ENCODE peak calls at places on chromosomes 3 and 15, in nine cellular contexts. One of them, this sample, is unnamed.

GRCh38 chr15:80180468-80180867 is 27.7 kb downstream of the FAH start:
- DNase-seq in A549: no peak
- DNase-seq in dorsolateral prefrontal cortex: no peak
- DNase-seq in brain microvascular endothelial cell: no peak
- DNase-seq in cardiac muscle cell: no peak
- DNase-seq in thyroid gland: no peak
- DNase-seq in mesenchymal stem cell: no peak
- DNase-seq in kidney: no peak
- DNase-seq in tibial nerve: no peak
- DNase-seq in this sample: no peak

GRCh38 chr3:111971533-111971932 is 7.3 kb upstream of the ABHD10 start:
- DNase-seq in A549: no peak
- DNase-seq in dorsolateral prefrontal cortex: no peak
- DNase-seq in brain microvascular endothelial cell: no peak
- DNase-seq in cardiac muscle cell: peak; percentile 28
- DNase-seq in thyroid gland: peak; percentile 81
- DNase-seq in mesenchymal stem cell: no peak
- DNase-seq in kidney: peak; percentile 71
- DNase-seq in tibial nerve: no peak
- DNase-seq in this sample: no peak

GRCh38 chr3:69746119-69746518 is 6.9 kb downstream of the MITF start:
- DNase-seq in A549: no peak
- DNase-seq in dorsolateral prefrontal cortex: no peak
- DNase-seq in brain microvascular endothelial cell: no peak
- DNase-seq in cardiac muscle cell: no peak
- DNase-seq in thyroid gland: no peak
- DNase-seq in mesenchymal stem cell: peak; percentile 83
- DNase-seq in kidney: no peak
- DNase-seq in tibial nerve: peak; percentile 44
- DNase-seq in this sample: no peak

GRCh38 chr3:99246010-99246654 is 344.6 kb upstream of the DCBLD2 start:
- DNase-seq in A549: no peak
- DNase-seq in dorsolateral prefrontal cortex: no peak
- DNase-seq in brain microvascular endothelial cell: peak; percentile 21
- DNase-seq in cardiac muscle cell: no peak
- DNase-seq in thyroid gland: no peak
- DNase-seq in mesenchymal stem cell: peak; percentile 9
- DNase-seq in kidney: no peak
- DNase-seq in tibial nerve: no peak
- DNase-seq in this sample: no peak

GRCh38 chr3:188283347-188283746 is 129.4 kb downstream of the LPP start:
- DNase-seq in A549: no peak
- DNase-seq in dorsolateral prefrontal cortex: no peak
- DNase-seq in brain microvascular endothelial cell: no peak
- DNase-seq in cardiac muscle cell: no peak
- DNase-seq in thyroid gland: no peak
- DNase-seq in mesenchymal stem cell: peak; percentile 79
- DNase-seq in kidney: no peak
- DNase-seq in tibial nerve: peak; percentile 75
- DNase-seq in this sample: no peak

GRCh38 chr3:106819445-106819844 is 557.8 kb upstream of the CCDC54 start:
- DNase-seq in A549: no peak
- DNase-seq in dorsolateral prefrontal cortex: no peak
- DNase-seq in brain microvascular endothelial cell: no peak
- DNase-seq in cardiac muscle cell: no peak
- DNase-seq in thyroid gland: no peak
- DNase-seq in mesenchymal stem cell: no peak
- DNase-seq in kidney: no peak
- DNase-seq in tibial nerve: no peak
- DNase-seq in this sample: no peak

GRCh38 chr3:152909180-152909883 is 74.4 kb downstream of the P2RY1 start:
- DNase-seq in A549: no peak
- DNase-seq in dorsolateral prefrontal cortex: no peak
- DNase-seq in brain microvascular endothelial cell: peak; percentile 4
- DNase-seq in cardiac muscle cell: no peak
- DNase-seq in thyroid gland: peak; percentile 59
- DNase-seq in mesenchymal stem cell: peak; percentile 23
- DNase-seq in kidney: no peak
- DNase-seq in tibial nerve: no peak
- DNase-seq in this sample: no peak

GRCh38 chr3:124429129-124429815 is 301.0 kb upstream of the UMPS start:
- DNase-seq in A549: peak; percentile 10
- DNase-seq in dorsolateral prefrontal cortex: no peak
- DNase-seq in brain microvascular endothelial cell: peak; percentile 12
- DNase-seq in cardiac muscle cell: no peak
- DNase-seq in thyroid gland: no peak
- DNase-seq in mesenchymal stem cell: peak; percentile 39
- DNase-seq in kidney: no peak
- DNase-seq in tibial nerve: no peak
- DNase-seq in this sample: no peak

GRCh38 chr3:12054245-12054644 is 50.1 kb downstream of the SYN2 start:
- DNase-seq in A549: no peak
- DNase-seq in dorsolateral prefrontal cortex: no peak
- DNase-seq in brain microvascular endothelial cell: no peak
- DNase-seq in cardiac muscle cell: no peak
- DNase-seq in thyroid gland: no peak
- DNase-seq in mesenchymal stem cell: no peak
- DNase-seq in kidney: no peak
- DNase-seq in tibial nerve: no peak
- DNase-seq in this sample: no peak

GRCh38 chr3:125141596-125142417 is 70.7 kb downstream of the SLC12A8 start:
- DNase-seq in A549: no peak
- DNase-seq in dorsolateral prefrontal cortex: no peak
- DNase-seq in brain microvascular endothelial cell: no peak
- DNase-seq in cardiac muscle cell: peak; percentile 33
- DNase-seq in thyroid gland: no peak
- DNase-seq in mesenchymal stem cell: no peak
- DNase-seq in kidney: peak; percentile 94
- DNase-seq in tibial nerve: no peak
- DNase-seq in this sample: peak; percentile 39

GRCh38 chr3:193673845-193674244 is 80.8 kb downstream of the OPA1 start:
- DNase-seq in A549: no peak
- DNase-seq in dorsolateral prefrontal cortex: peak; percentile 44
- DNase-seq in brain microvascular endothelial cell: no peak
- DNase-seq in cardiac muscle cell: no peak
- DNase-seq in thyroid gland: no peak
- DNase-seq in mesenchymal stem cell: no peak
- DNase-seq in kidney: no peak
- DNase-seq in tibial nerve: no peak
- DNase-seq in this sample: peak; percentile 10

GRCh38 chr15:63043391-63044076 is 987 bp downstream of the TPM1 start:
- DNase-seq in A549: no peak
- DNase-seq in dorsolateral prefrontal cortex: no peak
- DNase-seq in brain microvascular endothelial cell: no peak
- DNase-seq in cardiac muscle cell: no peak
- DNase-seq in thyroid gland: peak; percentile 19
- DNase-seq in mesenchymal stem cell: peak; percentile 43
- DNase-seq in kidney: peak; percentile 80
- DNase-seq in tibial nerve: no peak
- DNase-seq in this sample: no peak

GRCh38 chr3:188348445-188349244 is 194.7 kb downstream of the LPP start:
- DNase-seq in A549: peak; percentile 13
- DNase-seq in dorsolateral prefrontal cortex: no peak
- DNase-seq in brain microvascular endothelial cell: peak; percentile 92
- DNase-seq in cardiac muscle cell: peak; percentile 78
- DNase-seq in thyroid gland: no peak
- DNase-seq in mesenchymal stem cell: peak; percentile 86
- DNase-seq in kidney: peak; percentile 90
- DNase-seq in tibial nerve: peak; percentile 73
- DNase-seq in this sample: no peak

GRCh38 chr3:157529085-157529484 is 25.9 kb upstream of the VEPH1 start:
- DNase-seq in A549: no peak
- DNase-seq in dorsolateral prefrontal cortex: no peak
- DNase-seq in brain microvascular endothelial cell: no peak
- DNase-seq in cardiac muscle cell: no peak
- DNase-seq in thyroid gland: no peak
- DNase-seq in mesenchymal stem cell: no peak
- DNase-seq in kidney: no peak
- DNase-seq in tibial nerve: no peak
- DNase-seq in this sample: no peak

GRCh38 chr3:105195260-105195659 is 171.4 kb upstream of the ALCAM start:
- DNase-seq in A549: no peak
- DNase-seq in dorsolateral prefrontal cortex: no peak
- DNase-seq in brain microvascular endothelial cell: peak; percentile 28
- DNase-seq in cardiac muscle cell: no peak
- DNase-seq in thyroid gland: no peak
- DNase-seq in mesenchymal stem cell: peak; percentile 9
- DNase-seq in kidney: no peak
- DNase-seq in tibial nerve: no peak
- DNase-seq in this sample: no peak

GRCh38 chr3:127263586-127264231 is 24.1 kb downstream of the PRR20G start:
- DNase-seq in A549: no peak
- DNase-seq in dorsolateral prefrontal cortex: peak; percentile 53
- DNase-seq in brain microvascular endothelial cell: no peak
- DNase-seq in cardiac muscle cell: no peak
- DNase-seq in thyroid gland: no peak
- DNase-seq in mesenchymal stem cell: no peak
- DNase-seq in kidney: no peak
- DNase-seq in tibial nerve: no peak
- DNase-seq in this sample: no peak

GRCh38 chr3:174538116-174538515 is 321.0 kb upstream of the NAALADL2 start:
- DNase-seq in A549: no peak
- DNase-seq in dorsolateral prefrontal cortex: no peak
- DNase-seq in brain microvascular endothelial cell: no peak
- DNase-seq in cardiac muscle cell: no peak
- DNase-seq in thyroid gland: no peak
- DNase-seq in mesenchymal stem cell: no peak
- DNase-seq in kidney: no peak
- DNase-seq in tibial nerve: no peak
- DNase-seq in this sample: no peak

GRCh38 chr3:115671761-115672455 is 48.6 kb downstream of the GAP43 start:
- DNase-seq in A549: no peak
- DNase-seq in dorsolateral prefrontal cortex: no peak
- DNase-seq in brain microvascular endothelial cell: no peak
- DNase-seq in cardiac muscle cell: no peak
- DNase-seq in thyroid gland: no peak
- DNase-seq in mesenchymal stem cell: peak; percentile 36
- DNase-seq in kidney: no peak
- DNase-seq in tibial nerve: no peak
- DNase-seq in this sample: no peak

DNA sequence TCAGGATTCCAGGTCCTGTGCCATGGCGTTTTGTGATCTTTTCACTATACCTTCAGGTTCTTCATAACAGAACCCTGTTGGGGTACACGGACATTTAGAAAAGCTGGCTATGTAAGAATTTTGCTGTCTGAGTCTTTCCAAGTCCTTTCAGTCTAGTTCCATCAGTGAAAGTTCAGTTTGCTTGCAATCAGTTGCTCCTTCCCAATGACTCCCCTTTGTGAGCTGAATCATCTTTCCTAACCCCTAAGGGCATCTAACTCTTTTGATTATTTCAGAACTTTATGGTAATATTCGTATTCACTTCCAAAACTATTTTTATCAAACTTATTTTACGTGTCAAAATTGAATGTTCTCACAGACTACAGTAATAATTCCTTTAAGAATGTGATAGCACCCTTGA is 263.9 kb downstream of the GBE1 start:
- DNase-seq in A549: no peak
- DNase-seq in dorsolateral prefrontal cortex: no peak
- DNase-seq in brain microvascular endothelial cell: no peak
- DNase-seq in cardiac muscle cell: no peak
- DNase-seq in thyroid gland: no peak
- DNase-seq in mesenchymal stem cell: no peak
- DNase-seq in kidney: no peak
- DNase-seq in tibial nerve: no peak
- DNase-seq in this sample: no peak
- H3K27ac ChIP-seq in A549: no peak overlapping the region
- H3K27ac ChIP-seq in dorsolateral prefrontal cortex: no peak overlapping the region
- H3K27ac ChIP-seq in brain microvascular endothelial cell: no peak overlapping the region
- H3K27ac ChIP-seq in cardiac muscle cell: peak overlapping the region; percentile 34
- H3K27ac ChIP-seq in thyroid gland: no peak overlapping the region
- H3K27ac ChIP-seq in mesenchymal stem cell: no peak overlapping the region
- H3K27ac ChIP-seq in kidney: no peak overlapping the region
- H3K27ac ChIP-seq in tibial nerve: no peak overlapping the region
- H3K27ac ChIP-seq in this sample: no peak overlapping the region

GRCh38 chr3:66367979-66368378 is 132.8 kb downstream of the LRIG1 start:
- DNase-seq in A549: no peak
- DNase-seq in dorsolateral prefrontal cortex: no peak
- DNase-seq in brain microvascular endothelial cell: no peak
- DNase-seq in cardiac muscle cell: no peak
- DNase-seq in thyroid gland: no peak
- DNase-seq in mesenchymal stem cell: no peak
- DNase-seq in kidney: no peak
- DNase-seq in tibial nerve: no peak
- DNase-seq in this sample: no peak

GRCh38 chr3:66370179-66370578 is 130.6 kb downstream of the LRIG1 start:
- DNase-seq in A549: no peak
- DNase-seq in dorsolateral prefrontal cortex: no peak
- DNase-seq in brain microvascular endothelial cell: no peak
- DNase-seq in cardiac muscle cell: no peak
- DNase-seq in thyroid gland: no peak
- DNase-seq in mesenchymal stem cell: no peak
- DNase-seq in kidney: no peak
- DNase-seq in tibial nerve: no peak
- DNase-seq in this sample: no peak

GRCh38 chr3:66365023-66365581 is 135.7 kb downstream of the LRIG1 start:
- DNase-seq in A549: no peak
- DNase-seq in dorsolateral prefrontal cortex: no peak
- DNase-seq in brain microvascular endothelial cell: no peak
- DNase-seq in cardiac muscle cell: no peak
- DNase-seq in thyroid gland: no peak
- DNase-seq in mesenchymal stem cell: no peak
- DNase-seq in kidney: no peak
- DNase-seq in tibial nerve: no peak
- DNase-seq in this sample: no peak

GRCh38 chr3:66363133-66363532 is 137.7 kb downstream of the LRIG1 start:
- DNase-seq in A549: no peak
- DNase-seq in dorsolateral prefrontal cortex: no peak
- DNase-seq in brain microvascular endothelial cell: peak; percentile 27
- DNase-seq in cardiac muscle cell: no peak
- DNase-seq in thyroid gland: no peak
- DNase-seq in mesenchymal stem cell: peak; percentile 56
- DNase-seq in kidney: no peak
- DNase-seq in tibial nerve: no peak
- DNase-seq in this sample: no peak

GRCh38 chr3:66366747-66367146 is 134.1 kb downstream of the LRIG1 start:
- DNase-seq in A549: no peak
- DNase-seq in dorsolateral prefrontal cortex: no peak
- DNase-seq in brain microvascular endothelial cell: no peak
- DNase-seq in cardiac muscle cell: no peak
- DNase-seq in thyroid gland: no peak
- DNase-seq in mesenchymal stem cell: no peak
- DNase-seq in kidney: no peak
- DNase-seq in tibial nerve: no peak
- DNase-seq in this sample: no peak
- H3K27ac ChIP-seq in A549: no peak overlapping the region
- H3K27ac ChIP-seq in dorsolateral prefrontal cortex: no peak overlapping the region
- H3K27ac ChIP-seq in brain microvascular endothelial cell: no peak overlapping the region
- H3K27ac ChIP-seq in cardiac muscle cell: no peak overlapping the region
- H3K27ac ChIP-seq in thyroid gland: no peak overlapping the region
- H3K27ac ChIP-seq in mesenchymal stem cell: no peak overlapping the region
- H3K27ac ChIP-seq in kidney: no peak overlapping the region
- H3K27ac ChIP-seq in tibial nerve: no peak overlapping the region
- H3K27ac ChIP-seq in this sample: no peak overlapping the region

GRCh38 chr3:73405000-73405399 is 219.7 kb downstream of the PDZRN3 start:
- DNase-seq in A549: no peak
- DNase-seq in dorsolateral prefrontal cortex: no peak
- DNase-seq in brain microvascular endothelial cell: no peak
- DNase-seq in cardiac muscle cell: no peak
- DNase-seq in thyroid gland: no peak
- DNase-seq in mesenchymal stem cell: no peak
- DNase-seq in kidney: no peak
- DNase-seq in tibial nerve: no peak
- DNase-seq in this sample: no peak
- H3K27ac ChIP-seq in A549: no peak overlapping the region
- H3K27ac ChIP-seq in dorsolateral prefrontal cortex: no peak overlapping the region
- H3K27ac ChIP-seq in brain microvascular endothelial cell: no peak overlapping the region
- H3K27ac ChIP-seq in cardiac muscle cell: no peak overlapping the region
- H3K27ac ChIP-seq in thyroid gland: no peak overlapping the region
- H3K27ac ChIP-seq in mesenchymal stem cell: peak overlapping the region; percentile 43
- H3K27ac ChIP-seq in kidney: no peak overlapping the region
- H3K27ac ChIP-seq in tibial nerve: peak overlapping the region; percentile 87
- H3K27ac ChIP-seq in this sample: no peak overlapping the region

GRCh38 chr15:85582076-85582718 is 201.8 kb downstream of the AKAP13 start:
- DNase-seq in A549: no peak
- DNase-seq in dorsolateral prefrontal cortex: no peak
- DNase-seq in brain microvascular endothelial cell: no peak
- DNase-seq in cardiac muscle cell: no peak
- DNase-seq in thyroid gland: peak; percentile 51
- DNase-seq in mesenchymal stem cell: no peak
- DNase-seq in kidney: no peak
- DNase-seq in tibial nerve: peak; percentile 35
- DNase-seq in this sample: no peak
- H3K27ac ChIP-seq in A549: peak overlapping the region; percentile 89
- H3K27ac ChIP-seq in dorsolateral prefrontal cortex: no peak overlapping the region
- H3K27ac ChIP-seq in brain microvascular endothelial cell: no peak overlapping the region
- H3K27ac ChIP-seq in cardiac muscle cell: peak overlapping the region; percentile 65
- H3K27ac ChIP-seq in thyroid gland: peak overlapping the region; percentile 96
- H3K27ac ChIP-seq in mesenchymal stem cell: no peak overlapping the region
- H3K27ac ChIP-seq in kidney: peak overlapping the region; percentile 82
- H3K27ac ChIP-seq in tibial nerve: peak overlapping the region; percentile 85
- H3K27ac ChIP-seq in this sample: peak overlapping the region; percentile 28